ENCODE peak calls at places on chromosomes 16 and 17, in ten cellular contexts. One of them, this sample, is unnamed.

GRCh38 chr17:60577147-60577925 is 22.7 kb upstream of the PPM1D start:
- DNase-seq in fibroblast of gingiva: peak
- DNase-seq in fibroblast of mammary gland: peak
- DNase-seq in stimulated activated CD4-positive, alpha-beta T cell treated with anti-CD3 and anti-CD28 coated beads, Interleukin-1b, Interleukin-23, amount 100 ng/mL, for 1 hour: no peak
- DNase-seq in KBM-7: peak
- DNase-seq in H9: peak
- DNase-seq in EL: peak
- DNase-seq in stimulated activated CD8-positive, alpha-beta memory T cell treated with anti-CD3 and anti-CD28 coated beads, Interleukin-4, amount 100 ng/mL, for 1 hour: no peak
- DNase-seq in anterior cingulate cortex: peak
- DNase-seq in posterior cingulate gyrus: peak
- DNase-seq in this sample: no peak

GRCh38 chr17:70644093-70644492 is 474.8 kb downstream of the KCNJ2 start:
- DNase-seq in fibroblast of mammary gland: no peak
- DNase-seq in fibroblast of gingiva: no peak
- DNase-seq in stimulated activated CD8-positive, alpha-beta memory T cell treated with anti-CD3 and anti-CD28 coated beads, Interleukin-4, amount 100 ng/mL, for 1 hour: no peak
- DNase-seq in EL: no peak
- DNase-seq in anterior cingulate cortex: no peak
- DNase-seq in posterior cingulate gyrus: no peak
- DNase-seq in KBM-7: no peak
- DNase-seq in H9: no peak
- DNase-seq in stimulated activated CD4-positive, alpha-beta T cell treated with anti-CD3 and anti-CD28 coated beads, Interleukin-1b, Interleukin-23, amount 100 ng/mL, for 1 hour: no peak
- DNase-seq in this sample: no peak

GRCh38 chr16:31008154-31008950 is 2.1 kb downstream of the STX1B start:
- DNase-seq in KBM-7: no peak
- DNase-seq in H9: no peak
- DNase-seq in fibroblast of gingiva: no peak
- DNase-seq in EL: peak
- DNase-seq in posterior cingulate gyrus: no peak
- DNase-seq in anterior cingulate cortex: no peak
- DNase-seq in fibroblast of mammary gland: peak
- DNase-seq in stimulated activated CD8-positive, alpha-beta memory T cell treated with anti-CD3 and anti-CD28 coated beads, Interleukin-4, amount 100 ng/mL, for 1 hour: no peak
- DNase-seq in stimulated activated CD4-positive, alpha-beta T cell treated with anti-CD3 and anti-CD28 coated beads, Interleukin-1b, Interleukin-23, amount 100 ng/mL, for 1 hour: no peak
- DNase-seq in this sample: no peak

GRCh38 chr16:17396762-17397498 is 73.8 kb downstream of the XYLT1 start:
- DNase-seq in fibroblast of mammary gland: peak
- DNase-seq in fibroblast of gingiva: peak
- DNase-seq in stimulated activated CD8-positive, alpha-beta memory T cell treated with anti-CD3 and anti-CD28 coated beads, Interleukin-4, amount 100 ng/mL, for 1 hour: no peak
- DNase-seq in KBM-7: no peak
- DNase-seq in anterior cingulate cortex: no peak
- DNase-seq in posterior cingulate gyrus: no peak
- DNase-seq in H9: no peak
- DNase-seq in EL: no peak
- DNase-seq in stimulated activated CD4-positive, alpha-beta T cell treated with anti-CD3 and anti-CD28 coated beads, Interleukin-1b, Interleukin-23, amount 100 ng/mL, for 1 hour: peak
- DNase-seq in this sample: no peak

GRCh38 chr17:21094298-21094704 is 32.5 kb upstream of the DHRS7B start:
- DNase-seq in anterior cingulate cortex: no peak
- DNase-seq in fibroblast of gingiva: no peak
- DNase-seq in posterior cingulate gyrus: no peak
- DNase-seq in stimulated activated CD4-positive, alpha-beta T cell treated with anti-CD3 and anti-CD28 coated beads, Interleukin-1b, Interleukin-23, amount 100 ng/mL, for 1 hour: no peak
- DNase-seq in KBM-7: no peak
- DNase-seq in fibroblast of mammary gland: no peak
- DNase-seq in EL: no peak
- DNase-seq in stimulated activated CD8-positive, alpha-beta memory T cell treated with anti-CD3 and anti-CD28 coated beads, Interleukin-4, amount 100 ng/mL, for 1 hour: no peak
- DNase-seq in H9: no peak
- DNase-seq in this sample: no peak

GRCh38 chr17:81405382-81406005 is 10.2 kb downstream of the BAHCC1 start:
- DNase-seq in stimulated activated CD4-positive, alpha-beta T cell treated with anti-CD3 and anti-CD28 coated beads, Interleukin-1b, Interleukin-23, amount 100 ng/mL, for 1 hour: no peak
- DNase-seq in stimulated activated CD8-positive, alpha-beta memory T cell treated with anti-CD3 and anti-CD28 coated beads, Interleukin-4, amount 100 ng/mL, for 1 hour: no peak
- DNase-seq in fibroblast of gingiva: peak
- DNase-seq in anterior cingulate cortex: no peak
- DNase-seq in fibroblast of mammary gland: peak
- DNase-seq in posterior cingulate gyrus: no peak
- DNase-seq in KBM-7: no peak
- DNase-seq in H9: no peak
- DNase-seq in EL: no peak
- DNase-seq in this sample: no peak

GRCh38 chr17:60135160-60135950 is 14.4 kb upstream of the CA4 start:
- DNase-seq in anterior cingulate cortex: peak
- DNase-seq in H9: peak
- DNase-seq in KBM-7: peak
- DNase-seq in stimulated activated CD4-positive, alpha-beta T cell treated with anti-CD3 and anti-CD28 coated beads, Interleukin-1b, Interleukin-23, amount 100 ng/mL, for 1 hour: peak
- DNase-seq in fibroblast of gingiva: peak
- DNase-seq in posterior cingulate gyrus: peak
- DNase-seq in fibroblast of mammary gland: peak
- DNase-seq in stimulated activated CD8-positive, alpha-beta memory T cell treated with anti-CD3 and anti-CD28 coated beads, Interleukin-4, amount 100 ng/mL, for 1 hour: peak
- DNase-seq in EL: peak
- DNase-seq in this sample: peak

GRCh38 chr17:68439656-68440290 is 17.5 kb downstream of the WIPI1 start:
- DNase-seq in anterior cingulate cortex: no peak
- DNase-seq in EL: no peak
- DNase-seq in fibroblast of mammary gland: no peak
- DNase-seq in H9: no peak
- DNase-seq in fibroblast of gingiva: no peak
- DNase-seq in KBM-7: no peak
- DNase-seq in stimulated activated CD8-positive, alpha-beta memory T cell treated with anti-CD3 and anti-CD28 coated beads, Interleukin-4, amount 100 ng/mL, for 1 hour: no peak
- DNase-seq in posterior cingulate gyrus: no peak
- DNase-seq in stimulated activated CD4-positive, alpha-beta T cell treated with anti-CD3 and anti-CD28 coated beads, Interleukin-1b, Interleukin-23, amount 100 ng/mL, for 1 hour: no peak
- DNase-seq in this sample: no peak

GRCh38 chr16:88314991-88315542 is 67.7 kb upstream of the ZNF469 start:
- DNase-seq in H9: no peak
- DNase-seq in stimulated activated CD8-positive, alpha-beta memory T cell treated with anti-CD3 and anti-CD28 coated beads, Interleukin-4, amount 100 ng/mL, for 1 hour: no peak
- DNase-seq in EL: no peak
- DNase-seq in posterior cingulate gyrus: peak
- DNase-seq in KBM-7: no peak
- DNase-seq in fibroblast of gingiva: no peak
- DNase-seq in fibroblast of mammary gland: no peak
- DNase-seq in stimulated activated CD4-positive, alpha-beta T cell treated with anti-CD3 and anti-CD28 coated beads, Interleukin-1b, Interleukin-23, amount 100 ng/mL, for 1 hour: no peak
- DNase-seq in anterior cingulate cortex: no peak
- DNase-seq in this sample: no peak

GRCh38 chr17:75773808-75774470 is 8.9 kb upstream of the GALK1 start:
- DNase-seq in H9: peak
- DNase-seq in stimulated activated CD8-positive, alpha-beta memory T cell treated with anti-CD3 and anti-CD28 coated beads, Interleukin-4, amount 100 ng/mL, for 1 hour: no peak
- DNase-seq in stimulated activated CD4-positive, alpha-beta T cell treated with anti-CD3 and anti-CD28 coated beads, Interleukin-1b, Interleukin-23, amount 100 ng/mL, for 1 hour: no peak
- DNase-seq in fibroblast of mammary gland: no peak
- DNase-seq in EL: no peak
- DNase-seq in KBM-7: no peak
- DNase-seq in anterior cingulate cortex: no peak
- DNase-seq in fibroblast of gingiva: no peak
- DNase-seq in posterior cingulate gyrus: peak
- DNase-seq in this sample: no peak

GRCh38 chr16:85354623-85355514 is 242.6 kb upstream of the CIBAR2 start:
- DNase-seq in posterior cingulate gyrus: no peak
- DNase-seq in KBM-7: no peak
- DNase-seq in fibroblast of mammary gland: peak
- DNase-seq in fibroblast of gingiva: no peak
- DNase-seq in H9: no peak
- DNase-seq in anterior cingulate cortex: no peak
- DNase-seq in stimulated activated CD8-positive, alpha-beta memory T cell treated with anti-CD3 and anti-CD28 coated beads, Interleukin-4, amount 100 ng/mL, for 1 hour: no peak
- DNase-seq in EL: peak
- DNase-seq in stimulated activated CD4-positive, alpha-beta T cell treated with anti-CD3 and anti-CD28 coated beads, Interleukin-1b, Interleukin-23, amount 100 ng/mL, for 1 hour: no peak
- DNase-seq in this sample: no peak

GRCh38 chr16:88634141-88634993 is 4.0 kb upstream of the IL17C start:
- DNase-seq in stimulated activated CD8-positive, alpha-beta memory T cell treated with anti-CD3 and anti-CD28 coated beads, Interleukin-4, amount 100 ng/mL, for 1 hour: peak
- DNase-seq in anterior cingulate cortex: no peak
- DNase-seq in H9: peak
- DNase-seq in EL: peak
- DNase-seq in posterior cingulate gyrus: no peak
- DNase-seq in stimulated activated CD4-positive, alpha-beta T cell treated with anti-CD3 and anti-CD28 coated beads, Interleukin-1b, Interleukin-23, amount 100 ng/mL, for 1 hour: no peak
- DNase-seq in fibroblast of gingiva: peak
- DNase-seq in KBM-7: no peak
- DNase-seq in fibroblast of mammary gland: peak
- DNase-seq in this sample: no peak

GRCh38 chr17:1830288-1830687 is 483 bp downstream of the RPA1 start:
- DNase-seq in anterior cingulate cortex: no peak
- DNase-seq in fibroblast of mammary gland: peak
- DNase-seq in KBM-7: peak
- DNase-seq in EL: peak
- DNase-seq in stimulated activated CD8-positive, alpha-beta memory T cell treated with anti-CD3 and anti-CD28 coated beads, Interleukin-4, amount 100 ng/mL, for 1 hour: no peak
- DNase-seq in stimulated activated CD4-positive, alpha-beta T cell treated with anti-CD3 and anti-CD28 coated beads, Interleukin-1b, Interleukin-23, amount 100 ng/mL, for 1 hour: no peak
- DNase-seq in H9: peak
- DNase-seq in posterior cingulate gyrus: no peak
- DNase-seq in fibroblast of gingiva: no peak
- DNase-seq in this sample: peak

GRCh38 chr17:18315498-18316360 is 636 bp downstream of the SMCR8 start:
- DNase-seq in KBM-7: peak
- DNase-seq in anterior cingulate cortex: no peak
- DNase-seq in stimulated activated CD4-positive, alpha-beta T cell treated with anti-CD3 and anti-CD28 coated beads, Interleukin-1b, Interleukin-23, amount 100 ng/mL, for 1 hour: no peak
- DNase-seq in posterior cingulate gyrus: peak
- DNase-seq in fibroblast of gingiva: no peak
- DNase-seq in stimulated activated CD8-positive, alpha-beta memory T cell treated with anti-CD3 and anti-CD28 coated beads, Interleukin-4, amount 100 ng/mL, for 1 hour: no peak
- DNase-seq in fibroblast of mammary gland: peak
- DNase-seq in EL: no peak
- DNase-seq in H9: no peak
- DNase-seq in this sample: no peak

GRCh38 chr16:14549789-14550153 is 80.3 kb downstream of the PARN start:
- DNase-seq in H9: no peak
- DNase-seq in EL: no peak
- DNase-seq in anterior cingulate cortex: no peak
- DNase-seq in fibroblast of mammary gland: no peak
- DNase-seq in posterior cingulate gyrus: no peak
- DNase-seq in stimulated activated CD4-positive, alpha-beta T cell treated with anti-CD3 and anti-CD28 coated beads, Interleukin-1b, Interleukin-23, amount 100 ng/mL, for 1 hour: no peak
- DNase-seq in fibroblast of gingiva: no peak
- DNase-seq in stimulated activated CD8-positive, alpha-beta memory T cell treated with anti-CD3 and anti-CD28 coated beads, Interleukin-4, amount 100 ng/mL, for 1 hour: no peak
- DNase-seq in KBM-7: no peak
- DNase-seq in this sample: peak

GRCh38 chr16:24731722-24732419 is 2.4 kb downstream of the TNRC6A start:
- DNase-seq in anterior cingulate cortex: no peak
- DNase-seq in EL: no peak
- DNase-seq in stimulated activated CD8-positive, alpha-beta memory T cell treated with anti-CD3 and anti-CD28 coated beads, Interleukin-4, amount 100 ng/mL, for 1 hour: no peak
- DNase-seq in posterior cingulate gyrus: no peak
- DNase-seq in KBM-7: no peak
- DNase-seq in fibroblast of gingiva: no peak
- DNase-seq in fibroblast of mammary gland: peak
- DNase-seq in stimulated activated CD4-positive, alpha-beta T cell treated with anti-CD3 and anti-CD28 coated beads, Interleukin-1b, Interleukin-23, amount 100 ng/mL, for 1 hour: no peak
- DNase-seq in H9: no peak
- DNase-seq in this sample: no peak

GRCh38 chr17:21289902-21290571 is 5.5 kb downstream of the MAP2K3 start:
- DNase-seq in anterior cingulate cortex: no peak
- DNase-seq in KBM-7: no peak
- DNase-seq in fibroblast of gingiva: no peak
- DNase-seq in fibroblast of mammary gland: no peak
- DNase-seq in H9: no peak
- DNase-seq in EL: no peak
- DNase-seq in stimulated activated CD8-positive, alpha-beta memory T cell treated with anti-CD3 and anti-CD28 coated beads, Interleukin-4, amount 100 ng/mL, for 1 hour: no peak
- DNase-seq in posterior cingulate gyrus: peak
- DNase-seq in stimulated activated CD4-positive, alpha-beta T cell treated with anti-CD3 and anti-CD28 coated beads, Interleukin-1b, Interleukin-23, amount 100 ng/mL, for 1 hour: no peak
- DNase-seq in this sample: no peak

GRCh38 chr16:57859331-57859730 is 57.0 kb upstream of the KIFC3 start:
- DNase-seq in KBM-7: peak
- DNase-seq in stimulated activated CD8-positive, alpha-beta memory T cell treated with anti-CD3 and anti-CD28 coated beads, Interleukin-4, amount 100 ng/mL, for 1 hour: no peak
- DNase-seq in fibroblast of mammary gland: peak
- DNase-seq in anterior cingulate cortex: no peak
- DNase-seq in EL: peak
- DNase-seq in stimulated activated CD4-positive, alpha-beta T cell treated with anti-CD3 and anti-CD28 coated beads, Interleukin-1b, Interleukin-23, amount 100 ng/mL, for 1 hour: no peak
- DNase-seq in posterior cingulate gyrus: no peak
- DNase-seq in fibroblast of gingiva: no peak
- DNase-seq in H9: no peak
- DNase-seq in this sample: no peak

GRCh38 chr17:35127751-35128514 is 6.5 kb downstream of the FNDC8 start:
- DNase-seq in stimulated activated CD8-positive, alpha-beta memory T cell treated with anti-CD3 and anti-CD28 coated beads, Interleukin-4, amount 100 ng/mL, for 1 hour: no peak
- DNase-seq in KBM-7: no peak
- DNase-seq in anterior cingulate cortex: no peak
- DNase-seq in EL: peak
- DNase-seq in stimulated activated CD4-positive, alpha-beta T cell treated with anti-CD3 and anti-CD28 coated beads, Interleukin-1b, Interleukin-23, amount 100 ng/mL, for 1 hour: no peak
- DNase-seq in posterior cingulate gyrus: no peak
- DNase-seq in fibroblast of gingiva: peak
- DNase-seq in fibroblast of mammary gland: peak
- DNase-seq in H9: no peak
- DNase-seq in this sample: no peak

GRCh38 chr16:76278976-76279375 is 1.8 kb downstream of the CNTNAP4 start:
- DNase-seq in H9: no peak
- DNase-seq in stimulated activated CD4-positive, alpha-beta T cell treated with anti-CD3 and anti-CD28 coated beads, Interleukin-1b, Interleukin-23, amount 100 ng/mL, for 1 hour: no peak
- DNase-seq in fibroblast of gingiva: no peak
- DNase-seq in EL: no peak
- DNase-seq in KBM-7: peak
- DNase-seq in fibroblast of mammary gland: peak
- DNase-seq in posterior cingulate gyrus: no peak
- DNase-seq in stimulated activated CD8-positive, alpha-beta memory T cell treated with anti-CD3 and anti-CD28 coated beads, Interleukin-4, amount 100 ng/mL, for 1 hour: no peak
- DNase-seq in anterior cingulate cortex: no peak
- DNase-seq in this sample: peak

GRCh38 chr17:47836601-47837000 is 4.5 kb downstream of the SCRN2 start:
- DNase-seq in H9: no peak
- DNase-seq in fibroblast of mammary gland: no peak
- DNase-seq in stimulated activated CD8-positive, alpha-beta memory T cell treated with anti-CD3 and anti-CD28 coated beads, Interleukin-4, amount 100 ng/mL, for 1 hour: no peak
- DNase-seq in stimulated activated CD4-positive, alpha-beta T cell treated with anti-CD3 and anti-CD28 coated beads, Interleukin-1b, Interleukin-23, amount 100 ng/mL, for 1 hour: no peak
- DNase-seq in fibroblast of gingiva: no peak
- DNase-seq in anterior cingulate cortex: no peak
- DNase-seq in KBM-7: no peak
- DNase-seq in EL: no peak
- DNase-seq in posterior cingulate gyrus: peak
- DNase-seq in this sample: no peak

GRCh38 chr17:50267074-50267841 is 7.0 kb upstream of the TMEM92 start:
- DNase-seq in EL: peak
- DNase-seq in fibroblast of gingiva: peak
- DNase-seq in stimulated activated CD4-positive, alpha-beta T cell treated with anti-CD3 and anti-CD28 coated beads, Interleukin-1b, Interleukin-23, amount 100 ng/mL, for 1 hour: no peak
- DNase-seq in posterior cingulate gyrus: peak
- DNase-seq in stimulated activated CD8-positive, alpha-beta memory T cell treated with anti-CD3 and anti-CD28 coated beads, Interleukin-4, amount 100 ng/mL, for 1 hour: no peak
- DNase-seq in H9: no peak
- DNase-seq in fibroblast of mammary gland: peak
- DNase-seq in KBM-7: no peak
- DNase-seq in anterior cingulate cortex: no peak
- DNase-seq in this sample: no peak

GRCh38 chr17:76550712-76551615 is 11.1 kb downstream of the PRCD start:
- DNase-seq in fibroblast of gingiva: peak
- DNase-seq in posterior cingulate gyrus: no peak
- DNase-seq in KBM-7: peak
- DNase-seq in H9: peak
- DNase-seq in stimulated activated CD4-positive, alpha-beta T cell treated with anti-CD3 and anti-CD28 coated beads, Interleukin-1b, Interleukin-23, amount 100 ng/mL, for 1 hour: no peak
- DNase-seq in anterior cingulate cortex: no peak
- DNase-seq in EL: no peak
- DNase-seq in fibroblast of mammary gland: peak
- DNase-seq in stimulated activated CD8-positive, alpha-beta memory T cell treated with anti-CD3 and anti-CD28 coated beads, Interleukin-4, amount 100 ng/mL, for 1 hour: no peak
- DNase-seq in this sample: no peak